ENCODE peak calls at places on chromosomes 1 and 21, in six cellular contexts. T is CD8-positive, alpha-beta T cell; U is pancreas; M is tibial nerve; I is endodermal cell; W is neural progenitor cell. D is an unnamed sample.

GRCh38 chr1:200415227-200415626 is 5.4 kb upstream of the ZNF281 start:
- DNase-seq in W (no peak), M (no peak), T (no peak), I (no peak), U (no peak), D (no peak)

GRCh38 chr1:67144696-67145095 is 9.9 kb upstream of the C1orf141 start:
- DNase-seq in T (peak; percentile 26), U (no peak), W (no peak), M (no peak), I (no peak), D (no peak)

GRCh38 chr1:196059210-196059609 is 549.0 kb downstream of the KCNT2 start:
- DNase-seq in I (no peak), M (no peak), W (no peak), T (no peak), U (no peak), D (no peak)

GRCh38 chr1:61085191-61086086 is 3.1 kb downstream of the NFIA start:
- DNase-seq in W (no peak), T (no peak), U (no peak), I (no peak), M (no peak), D (no peak)

GRCh38 chr1:200260587-200261335 is 149.1 kb downstream of the ZNF281 start:
- DNase-seq in I (no peak), W (no peak), M (no peak), T (no peak), U (no peak), D (no peak)

GRCh38 chr21:34582506-34583150 is 32.3 kb downstream of the RCAN1 start:
- DNase-seq in U (no peak), M (no peak), I (peak; percentile 67), W (peak; percentile 55), T (no peak), D (no peak)

GRCh38 chr1:166974647-166975345 is 544 bp downstream of the ILDR2 start:
- DNase-seq in U (no peak), W (peak; percentile 37), T (peak; percentile 35), I (peak; percentile 61), M (no peak), D (no peak)

GRCh38 chr21:45515241-45516061 is 26.8 kb downstream of the SLC19A1 start:
- DNase-seq in I (peak; percentile 82), M (no peak), T (peak; percentile 16), W (no peak), U (peak; percentile 67), D (peak; percentile 70)

GRCh38 chr1:226825746-226826100 is 44.7 kb upstream of the PSEN2 start:
- DNase-seq in U (no peak), T (no peak), W (no peak), M (no peak), I (no peak), D (no peak)

GRCh38 chr1:2968471-2968881 is 52.8 kb upstream of the ACTRT2 start:
- DNase-seq in W (no peak), M (no peak), U (peak; percentile 60), I (no peak), T (no peak), D (peak; percentile 79)

GRCh38 chr1:112444269-112444668 is 48.3 kb downstream of the CTTNBP2NL start:
- DNase-seq in M (no peak), W (no peak), T (no peak), I (no peak), U (no peak), D (no peak)

GRCh38 chr1:150406483-150406882 is 42.5 kb downstream of the RPRD2 start:
- DNase-seq in I (no peak), T (no peak), U (no peak), M (no peak), W (no peak), D (no peak)

GRCh38 chr1:32761253-32761877 is 55.8 kb downstream of the YARS1 start:
- DNase-seq in M (no peak), U (peak; percentile 86), I (peak; percentile 85), T (no peak), W (no peak), D (no peak)

GRCh38 chr1:221567859-221568507 is 173.9 kb downstream of the DUSP10 start:
- DNase-seq in M (no peak), W (no peak), I (no peak), U (no peak), T (no peak), D (no peak)

GRCh38 chr1:66258404-66259105 is 275.4 kb upstream of the SGIP1 start:
- DNase-seq in U (no peak), T (no peak), M (no peak), I (no peak), W (peak; percentile 61), D (no peak)

GRCh38 chr1:156969496-156969895 is 49.1 kb downstream of the LRRC71 start:
- DNase-seq in I (peak; percentile 17), T (no peak), M (no peak), U (no peak), W (no peak), D (no peak)

GRCh38 chr1:61569212-61569621 is 155.7 kb downstream of the TM2D1 start:
- DNase-seq in T (no peak), I (no peak), U (no peak), M (no peak), W (no peak), D (no peak)

GRCh38 chr1:204650911-204651570 is 34.5 kb downstream of the LRRN2 start:
- DNase-seq in U (no peak), W (no peak), I (no peak), T (no peak), M (no peak), D (no peak)

GRCh38 chr1:180151508-180151907 is 3.2 kb upstream of the QSOX1 start:
- DNase-seq in U (no peak), T (no peak), M (no peak), I (no peak), W (no peak), D (no peak)

GRCh38 chr21:33660406-33660805 is 18.1 kb downstream of the ITSN1 start:
- DNase-seq in U (no peak), W (no peak), I (no peak), T (no peak), M (no peak), D (no peak)

GRCh38 chr21:45989355-45990048 is 7.9 kb downstream of the COL6A1 start:
- DNase-seq in U (peak; percentile 75), I (no peak), M (peak; percentile 11), W (no peak), T (peak; percentile 17), D (peak; percentile 93)

GRCh38 chr1:7580923-7581753 is 190.0 kb upstream of the VAMP3 start:
- DNase-seq in M (no peak), W (no peak), T (no peak), I (no peak), U (peak; percentile 33), D (peak; percentile 55)

GRCh38 chr1:222754386-222755139 is 17.6 kb downstream of the FAM177B start:
- DNase-seq in W (no peak), T (no peak), M (peak; percentile 42), I (no peak), U (no peak), D (no peak)

GRCh38 chr1:239237912-239238311 is 148.5 kb upstream of the CHRM3 start:
- DNase-seq in W (peak; percentile 27), I (peak; percentile 67), T (no peak), M (no peak), U (no peak), D (no peak)

GRCh38 chr1:24928631-24929090 is 1.4 kb downstream of the RUNX3 start:
- DNase-seq in I (peak; percentile 79), M (no peak), U (no peak), W (peak; percentile 66), T (peak; percentile 75), D (no peak)

GRCh38 chr1:112717263-112717662 is 2.1 kb upstream of the PPM1J start:
- DNase-seq in U (peak; percentile 13), W (no peak), M (no peak), I (peak; percentile 48), T (no peak), D (no peak)

GRCh38 chr1:11478571-11479374 is at the start of gene DISP3:
- DNase-seq in W (peak; percentile 96), M (no peak), I (peak; percentile 94), T (peak; percentile 60), U (peak; percentile 85), D (no peak)

GRCh38 chr1:19344372-19344810 is 32.3 kb downstream of the SLC66A1 start:
- DNase-seq in T (no peak), I (peak; percentile 93), U (peak; percentile 81), M (peak; percentile 65), W (peak; percentile 77), D (no peak)

GRCh38 chr1:196723325-196724185 is 51.1 kb upstream of the CFHR3 start:
- DNase-seq in M (no peak), I (peak; percentile 94), T (peak; percentile 20), W (peak; percentile 77), U (no peak), D (no peak)

GRCh38 chr1:31642366-31642765 is 2.3 kb downstream of the PEF1 start:
- DNase-seq in U (no peak), M (no peak), I (no peak), T (no peak), W (no peak), D (no peak)
- TF ChIP-seq CTCF in U (no peak), M (no peak), I (no peak), T (no peak), W (no peak), D (no peak)

GRCh38 chr1:105608713-105609112 is 1447.8 kb upstream of the PRMT6 start:
- DNase-seq in I (no peak), M (no peak), T (no peak), U (no peak), W (no peak), D (no peak)
- TF ChIP-seq CTCF in I (peak; percentile 60), M (no peak), T (no peak), U (no peak), W (peak; percentile 24), D (peak; percentile 76)

GRCh38 chr1:47627016-47627415 is 189.2 kb downstream of the FOXD2 start:
- DNase-seq in T (no peak), U (no peak), W (peak; percentile 20), I (peak; percentile 75), M (no peak), D (no peak)
- TF ChIP-seq CTCF in T (no peak), U (no peak), W (peak; percentile 19), I (peak; percentile 68), M (no peak), D (no peak)

GRCh38 chr1:160884091-160884490 is 889 bp downstream of the ITLN1 start:
- DNase-seq in U (no peak), W (no peak), I (no peak), M (no peak), T (no peak), D (no peak)

GRCh38 chr1:160888926-160889325 is 3.9 kb upstream of the ITLN1 start:
- DNase-seq in W (no peak), T (no peak), M (no peak), U (no peak), I (no peak), D (no peak)

GRCh38 chr1:160885080-160885479 is at the start of gene ITLN1:
- DNase-seq in T (no peak), W (no peak), M (no peak), U (no peak), I (no peak), D (no peak)

GRCh38 chr1:160883586-160883985 is 1.4 kb downstream of the ITLN1 start:
- DNase-seq in M (no peak), U (no peak), I (no peak), W (no peak), T (no peak), D (no peak)

DNA sequence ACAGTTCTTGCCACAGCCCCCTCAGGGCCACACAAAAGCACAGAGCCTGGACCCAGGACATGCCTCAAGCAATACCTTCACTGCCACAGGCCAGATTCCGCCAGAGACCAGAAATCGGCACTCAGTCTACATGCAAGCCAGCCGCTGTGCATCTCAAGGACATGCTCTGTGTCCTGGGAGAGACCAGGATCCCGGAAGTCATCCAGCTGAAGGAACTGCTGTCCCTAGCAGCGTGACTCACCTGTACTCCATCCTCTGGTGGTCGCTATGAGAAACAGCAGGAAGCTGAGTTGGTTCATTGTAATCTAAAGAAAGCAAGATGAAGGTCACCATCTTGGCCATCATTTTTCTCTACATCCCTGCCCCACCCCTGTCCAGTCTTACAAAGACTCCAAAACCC is 401 bp downstream of the ITLN1 start:
- DNase-seq in U (no peak), I (peak; percentile 71), T (no peak), W (peak; percentile 12), M (no peak), D (no peak)
- TF ChIP-seq CTCF in U (no peak), I (peak; percentile 76), T (peak; percentile 35), W (peak; percentile 26), M (no peak), D (no peak)